ENCODE peak calls at places on chromosomes 11 and 22, in four cellular contexts. One of them, this sample, is unnamed.

GRCh38 chr11:33899383-33900037 is 7.6 kb upstream of the LMO2 start:
- DNase-seq in neuronal stem cell: no peak
- DNase-seq in BJ: peak
- DNase-seq in GM12865: no peak
- DNase-seq in this sample: no peak

GRCh38 chr11:66082936-66083698 is 13.0 kb downstream of the PACS1 start:
- DNase-seq in neuronal stem cell: no peak
- DNase-seq in BJ: no peak
- DNase-seq in GM12865: no peak
- DNase-seq in this sample: no peak

GRCh38 chr22:33300165-33300564 is 242.0 kb upstream of the SYN3 start:
- DNase-seq in neuronal stem cell: no peak
- DNase-seq in BJ: no peak
- DNase-seq in GM12865: peak
- DNase-seq in this sample: no peak

GRCh38 chr11:16840951-16841350 is 102.5 kb downstream of the C11orf58 start:
- DNase-seq in neuronal stem cell: no peak
- DNase-seq in BJ: no peak
- DNase-seq in GM12865: no peak
- DNase-seq in this sample: no peak

GRCh38 chr11:24556693-24557092 is 59.8 kb downstream of the LUZP2 start:
- DNase-seq in neuronal stem cell: no peak
- DNase-seq in BJ: no peak
- DNase-seq in GM12865: no peak
- DNase-seq in this sample: no peak

GRCh38 chr11:10443152-10443551 is 11.9 kb upstream of the AMPD3 start:
- DNase-seq in neuronal stem cell: no peak
- DNase-seq in BJ: no peak
- DNase-seq in GM12865: no peak
- DNase-seq in this sample: no peak

GRCh38 chr11:127859941-127860354 is 727.4 kb downstream of the ETS1 start:
- DNase-seq in neuronal stem cell: no peak
- DNase-seq in BJ: no peak
- DNase-seq in GM12865: no peak
- DNase-seq in this sample: no peak

GRCh38 chr11:61749607-61750217 is 2.7 kb upstream of the MYRF start:
- DNase-seq in neuronal stem cell: no peak
- DNase-seq in BJ: no peak
- DNase-seq in GM12865: no peak
- DNase-seq in this sample: no peak

GRCh38 chr11:115678942-115679341 is 174.7 kb upstream of the CADM1 start:
- DNase-seq in neuronal stem cell: no peak
- DNase-seq in BJ: no peak
- DNase-seq in GM12865: no peak
- DNase-seq in this sample: no peak

GRCh38 chr11:70633610-70634009 is 235.3 kb downstream of the CTTN start:
- DNase-seq in neuronal stem cell: no peak
- DNase-seq in BJ: no peak
- DNase-seq in GM12865: no peak
- DNase-seq in this sample: no peak